ENCODE peak calls at places on chromosomes 4 and X, in five cellular contexts. One of them, this sample, is unnamed.
A peak's percentile ranks its signal among the peaks of the same experiment; 100 is the strongest.

GRCh38 chr4:173524218-173525117 is 5.6 kb downstream of the HAND2 start:
- DNase-seq in iris pigment epithelial cell: no peak
- DNase-seq in AML-193: no peak
- DNase-seq in endothelial cell: no peak
- DNase-seq in Caki2: no peak
- DNase-seq in this sample: no peak

GRCh38 chr4:60195256-60195655 is 1004.9 kb upstream of the ADGRL3 start:
- DNase-seq in iris pigment epithelial cell: no peak
- DNase-seq in AML-193: no peak
- DNase-seq in endothelial cell: no peak
- DNase-seq in Caki2: no peak
- DNase-seq in this sample: no peak

GRCh38 chr4:4488405-4489404 is 53.1 kb downstream of the STX18 start:
- DNase-seq in iris pigment epithelial cell: peak; percentile 86
- DNase-seq in AML-193: peak; percentile 80
- DNase-seq in endothelial cell: peak; percentile 74
- DNase-seq in Caki2: peak; percentile 32
- DNase-seq in this sample: peak; percentile 79

GRCh38 chr4:109278594-109279031 is 23.8 kb downstream of the COL25A1 start:
- DNase-seq in iris pigment epithelial cell: no peak
- DNase-seq in AML-193: no peak
- DNase-seq in endothelial cell: no peak
- DNase-seq in Caki2: no peak
- DNase-seq in this sample: no peak

GRCh38 chr4:36255575-36255974 is 11.3 kb upstream of the ARAP2 start:
- DNase-seq in iris pigment epithelial cell: no peak
- DNase-seq in AML-193: peak; percentile 97
- DNase-seq in endothelial cell: no peak
- DNase-seq in Caki2: no peak
- DNase-seq in this sample: no peak

GRCh38 chrX:51851507-51852085 is 41.8 kb upstream of the MAGED1 start:
- DNase-seq in iris pigment epithelial cell: no peak
- DNase-seq in AML-193: no peak
- DNase-seq in endothelial cell: no peak
- DNase-seq in Caki2: no peak
- DNase-seq in this sample: no peak

GRCh38 chrX:86348669-86349068 is 200.4 kb downstream of the DACH2 start:
- DNase-seq in iris pigment epithelial cell: no peak
- DNase-seq in AML-193: no peak
- DNase-seq in endothelial cell: peak; percentile 8
- DNase-seq in Caki2: no peak
- DNase-seq in this sample: peak; percentile 17

GRCh38 chr4:3852309-3852708 is 86.1 kb downstream of the ADRA2C start:
- DNase-seq in iris pigment epithelial cell: no peak
- DNase-seq in AML-193: no peak
- DNase-seq in endothelial cell: no peak
- DNase-seq in Caki2: no peak
- DNase-seq in this sample: no peak

GRCh38 chr4:24370421-24370820 is 213.9 kb downstream of the DHX15 start:
- DNase-seq in iris pigment epithelial cell: no peak
- DNase-seq in AML-193: no peak
- DNase-seq in endothelial cell: no peak
- DNase-seq in Caki2: no peak
- DNase-seq in this sample: no peak

GRCh38 chrX:81564851-81565250 is 362.9 kb downstream of the SH3BGRL start:
- DNase-seq in iris pigment epithelial cell: no peak
- DNase-seq in AML-193: no peak
- DNase-seq in endothelial cell: no peak
- DNase-seq in Caki2: no peak
- DNase-seq in this sample: no peak